ENCODE peak calls at places on chromosomes 4 and X, in nine cellular contexts. P, Y, H, B, M, Q, E, T and F are unnamed samples.

GRCh38 chr4:37268311-37268710 is 23.8 kb downstream of the NWD2 start:
- DNase-seq in P (no peak), Y (peak), H (no peak), B (no peak), M (no peak), Q (no peak), E (no peak), T (no peak), F (no peak)

GRCh38 chr4:169120624-169121023 is 110.6 kb upstream of the CBR4 start:
- DNase-seq in P (no peak), Y (no peak), H (no peak), B (no peak), M (no peak), Q (no peak), E (no peak), T (no peak), F (no peak)

GRCh38 chr4:113935190-113935589 is 44.3 kb downstream of the ARSJ start:
- DNase-seq in P (no peak), Y (no peak), H (no peak), B (no peak), M (no peak), Q (no peak), E (no peak), T (no peak), F (no peak)

GRCh38 chrX:20144491-20144890 is 2.9 kb upstream of the EIF1AX start:
- DNase-seq in P (no peak), Y (no peak), H (no peak), B (peak), M (peak), Q (no peak), E (no peak), T (no peak), F (no peak)

GRCh38 chrX:2342878-2343277 is 157.9 kb downstream of the DHRSX start:
- DNase-seq in P (no peak), Y (no peak), H (no peak), B (no peak), M (no peak), Q (no peak), E (no peak), T (no peak), F (no peak)

GRCh38 chrX:43225626-43226328 is 430.3 kb upstream of the MAOA start:
- DNase-seq in P (no peak), Y (peak), H (no peak), B (no peak), M (no peak), Q (no peak), E (no peak), T (no peak), F (no peak)

GRCh38 chr4:9703391-9703790 is 78.0 kb upstream of the DRD5 start:
- DNase-seq in P (peak), Y (peak), H (no peak), B (peak), M (peak), Q (peak), E (peak), T (peak), F (peak)

GRCh38 chr4:125390126-125390525 is 75.4 kb downstream of the FAT4 start:
- DNase-seq in P (no peak), Y (no peak), H (peak), B (peak), M (no peak), Q (no peak), E (no peak), T (no peak), F (no peak)

GRCh38 chr4:38949416-38950051 is 81.9 kb downstream of the FAM114A1 start:
- DNase-seq in P (no peak), Y (no peak), H (no peak), B (no peak), M (peak), Q (no peak), E (no peak), T (no peak), F (no peak)

GRCh38 chr4:183130328-183131155 is 31.5 kb downstream of the WWC2 start:
- DNase-seq in P (no peak), Y (peak), H (no peak), B (peak), M (no peak), Q (peak), E (no peak), T (peak), F (no peak)

GRCh38 chr4:51907001-51907669 is 64.2 kb downstream of the DCUN1D4 start:
- DNase-seq in P (no peak), Y (no peak), H (no peak), B (no peak), M (no peak), Q (no peak), E (no peak), T (no peak), F (no peak)

GRCh38 chr4:147628415-147628814 is 11.2 kb downstream of the TMEM184C start:
- DNase-seq in P (no peak), Y (no peak), H (no peak), B (no peak), M (no peak), Q (no peak), E (no peak), T (no peak), F (no peak)

GRCh38 chrX:132958086-132958703 is at the start of gene HS6ST2:
- DNase-seq in P (peak), Y (no peak), H (no peak), B (peak), M (no peak), Q (peak), E (no peak), T (no peak), F (no peak)

GRCh38 chr4:185370291-185370690 is 25.4 kb downstream of the LRP2BP start:
- DNase-seq in P (no peak), Y (no peak), H (no peak), B (no peak), M (no peak), Q (no peak), E (no peak), T (no peak), F (no peak)

GRCh38 chrX:13432776-13433605 is 113.1 kb upstream of the ATXN3L start:
- DNase-seq in P (no peak), Y (no peak), H (peak), B (no peak), M (no peak), Q (no peak), E (no peak), T (no peak), F (no peak)

GRCh38 chrX:77009691-77010090 is 437.5 kb upstream of the FGF16 start:
- DNase-seq in P (no peak), Y (no peak), H (peak), B (no peak), M (no peak), Q (no peak), E (no peak), T (no peak), F (no peak)

GRCh38 chr4:31467781-31468180 is 747.6 kb downstream of the PCDH7 start:
- DNase-seq in P (no peak), Y (no peak), H (no peak), B (peak), M (no peak), Q (no peak), E (no peak), T (no peak), F (no peak)

GRCh38 chrX:123580871-123581270 is 152.0 kb downstream of the THOC2 start:
- DNase-seq in P (no peak), Y (no peak), H (no peak), B (no peak), M (no peak), Q (no peak), E (no peak), T (no peak), F (no peak)

GRCh38 chr4:25065901-25066610 is 35.3 kb upstream of the LGI2 start:
- DNase-seq in P (no peak), Y (no peak), H (peak), B (no peak), M (no peak), Q (no peak), E (no peak), T (no peak), F (no peak)

GRCh38 chr4:17770845-17771244 is 10.6 kb downstream of the FAM184B start:
- DNase-seq in P (no peak), Y (no peak), H (no peak), B (no peak), M (no peak), Q (no peak), E (no peak), T (no peak), F (no peak)